ENCODE peak calls at places on chromosomes 13 and 19, in four cellular contexts. B is HEK293T, G is HepG2, U is K562. J is an unnamed sample.

GRCh38 chr13:40215747-40216146 is 450.7 kb downstream of the FOXO1 start:
- DNase-seq in U (no peak), G (no peak), B (no peak), J (no peak)

GRCh38 chr19:10362259-10362658 is 18.1 kb downstream of the TYK2 start:
- DNase-seq in U (no peak), B (no peak), G (no peak), J (no peak)

GRCh38 chr13:47426126-47426849 is 529.4 kb upstream of the HTR2A start:
- DNase-seq in G (no peak), U (no peak), B (no peak), J (no peak)

GRCh38 chr13:89695343-89696257 is 1651.9 kb upstream of the MIR17HG start:
- DNase-seq in U (no peak), G (peak; percentile 9), B (peak; percentile 70), J (peak; percentile 66)

GRCh38 chr19:1224847-1225246 is 13.0 kb downstream of the CBARP start:
- DNase-seq in B (no peak), G (no peak), U (no peak), J (no peak)

GRCh38 chr19:5880604-5881078 is 10.3 kb upstream of the FUT5 start:
- DNase-seq in G (peak; percentile 90), B (no peak), U (no peak), J (peak; percentile 29)

GRCh38 chr19:23002690-23003422 is at the start of gene ZNF728:
- DNase-seq in B (no peak), G (no peak), U (peak; percentile 18), J (no peak)

GRCh38 chr19:8322638-8322997 is 1.3 kb downstream of the RPS28 start:
- DNase-seq in G (no peak), B (no peak), U (peak; percentile 18), J (no peak)

GRCh38 chr13:45749026-45749759 is 47.1 kb downstream of the CBY2 start:
- DNase-seq in G (no peak), U (no peak), B (no peak), J (no peak)

GRCh38 chr19:35436477-35437141 is 11.4 kb upstream of the FFAR2 start:
- DNase-seq in B (no peak), U (no peak), G (no peak), J (no peak)

GRCh38 chr13:48808689-48809088 is 155.0 kb downstream of the CYSLTR2 start:
- DNase-seq in B (no peak), U (peak; percentile 11), G (peak; percentile 35), J (no peak)

GRCh38 chr19:55206664-55207500 is 2.4 kb downstream of the PTPRH start:
- DNase-seq in G (peak; percentile 93), U (peak; percentile 97), B (peak; percentile 77), J (peak; percentile 72)

GRCh38 chr19:13849991-13850909 is 26.7 kb upstream of the NANOS3 start:
- DNase-seq in U (peak; percentile 80), G (peak; percentile 53), B (peak; percentile 78), J (peak; percentile 79)

GRCh38 chr13:49679244-49679643 is 12.0 kb downstream of the EBPL start:
- DNase-seq in B (no peak), U (no peak), G (peak; percentile 39), J (no peak)

GRCh38 chr19:24166055-24166454 is 79.1 kb downstream of the ZNF254 start:
- DNase-seq in G (no peak), U (no peak), B (no peak), J (no peak)

GRCh38 chr19:43776285-43776684 is 4.5 kb downstream of the KCNN4 start:
- DNase-seq in B (no peak), U (peak; percentile 62), G (no peak), J (no peak)
- TF ChIP-seq ELF4 in B (no peak), U (no peak), G (no peak), J (no peak)

GRCh38 chr13:75660694-75661093 is 24.6 kb downstream of the LMO7 start:
- DNase-seq in B (no peak), G (no peak), U (no peak), J (no peak)

GRCh38 chr13:75666646-75667351 is 30.7 kb downstream of the LMO7 start:
- DNase-seq in B (no peak), G (no peak), U (no peak), J (no peak)

GRCh38 chr13:75656590-75656989 is 20.5 kb downstream of the LMO7 start:
- DNase-seq in G (no peak), B (no peak), U (no peak), J (no peak)

GRCh38 chr13:75661443-75661842 is 25.3 kb downstream of the LMO7 start:
- DNase-seq in U (no peak), B (no peak), G (no peak), J (no peak)
- TF ChIP-seq ELF4 in U (no peak), B (no peak), G (no peak), J (no peak)

GRCh38 chr13:104387514-104387913 is 1321.3 kb upstream of the SLC10A2 start:
- DNase-seq in U (no peak), G (no peak), B (no peak), J (no peak)

GRCh38 chr13:104385409-104385808 is 1319.2 kb upstream of the SLC10A2 start:
- DNase-seq in G (no peak), U (no peak), B (no peak), J (no peak)

DNA sequence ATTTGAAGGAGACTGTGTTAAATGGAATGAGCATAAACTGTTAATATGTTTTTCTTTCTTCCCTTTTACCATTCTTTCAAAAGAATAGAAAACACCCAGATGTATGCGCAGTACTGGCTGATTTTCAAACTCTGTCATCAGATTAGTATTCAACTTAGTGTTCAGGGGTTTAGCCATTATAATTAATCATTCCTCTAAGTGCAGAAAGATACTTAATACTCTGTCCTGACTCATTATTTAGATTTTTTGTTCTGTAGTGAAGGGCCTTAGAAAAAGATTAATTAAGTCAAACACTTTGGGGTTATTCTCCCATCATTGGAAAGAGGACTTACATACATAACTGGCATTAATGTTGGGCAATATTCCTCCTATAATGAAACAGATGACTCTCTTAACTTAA is 1316.7 kb upstream of the SLC10A2 start:
- DNase-seq in B (no peak), G (no peak), U (no peak), J (no peak)
- TF ChIP-seq ELF4 in B (no peak), G (no peak), U (no peak), J (no peak)

GRCh38 chr13:29434217-29434940 is 161.1 kb downstream of the SLC7A1 start:
- DNase-seq in B (no peak), G (no peak), U (no peak), J (no peak)
- TF ChIP-seq ELF4 in B (no peak), G (no peak), U (no peak), J (no peak)

DNA sequence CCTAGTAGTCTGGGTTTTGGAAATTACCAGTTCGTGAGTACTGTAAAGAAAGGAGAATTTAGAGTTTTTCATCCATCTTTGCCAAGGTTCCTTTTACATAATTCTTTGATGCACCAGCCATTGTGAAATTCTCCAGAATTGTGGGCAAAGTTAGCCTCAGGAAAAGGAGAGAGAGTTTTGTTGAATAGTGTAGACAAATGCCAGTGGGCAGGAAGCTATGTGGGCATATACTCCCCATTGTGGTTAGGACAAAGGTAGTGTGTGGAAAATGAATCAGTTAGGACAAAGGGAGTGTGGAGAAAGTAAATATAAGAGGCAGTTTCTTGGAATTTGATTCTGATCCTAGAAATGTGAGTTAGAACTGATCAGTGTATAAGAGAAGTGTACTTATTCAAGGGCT is 67.9 kb downstream of the PCCA start:
- DNase-seq in G (no peak), U (no peak), B (no peak), J (no peak)
- TF ChIP-seq ELF4 in G (no peak), U (no peak), B (no peak), J (no peak)

GRCh38 chr13:106561551-106562170 is 6.3 kb downstream of the ARGLU1 start:
- DNase-seq in U (no peak), G (no peak), B (no peak), J (no peak)
- TF ChIP-seq ELF4 in U (no peak), G (no peak), B (no peak), J (no peak)